ENCODE peak calls at places on chromosomes 12 and 14, in nine cellular contexts. G is nucleus accumbens, Z is left ventricle myocardium inferior, O is HCEC 1CT, X is uterus, L is HEK293T, E is foreskin fibroblast, R is GM12864, D is endothelial cell. V is an unnamed sample.
A peak's percentile ranks its signal among the peaks of the same experiment; 100 is the strongest.

GRCh38 chr12:90653051-90653450 is 301.9 kb downstream of the CCER1 start:
- DNase-seq in G (no peak), Z (no peak), O (peak; percentile 42), X (no peak), L (no peak), E (peak; percentile 65), R (no peak), D (no peak), V (no peak)

GRCh38 chr12:115468087-115468510 is 784.1 kb upstream of the TBX3 start:
- DNase-seq in G (no peak), Z (no peak), O (no peak), X (no peak), L (no peak), E (no peak), R (no peak), D (no peak), V (no peak)

GRCh38 chr14:59020382-59020781 is 168.1 kb upstream of the DAAM1 start:
- DNase-seq in G (no peak), Z (no peak), O (peak; percentile 34), X (no peak), L (peak; percentile 33), E (peak; percentile 18), R (no peak), D (peak; percentile 23), V (no peak)

GRCh38 chr14:52111583-52111982 is 42.7 kb upstream of the NID2 start:
- DNase-seq in G (no peak), Z (no peak), O (peak; percentile 90), X (no peak), L (no peak), E (no peak), R (no peak), D (no peak), V (no peak)

GRCh38 chr12:108478611-108479010 is 36.5 kb upstream of the FICD start:
- DNase-seq in G (no peak), Z (no peak), O (no peak), X (no peak), L (peak; percentile 25), E (no peak), R (no peak), D (no peak), V (no peak)

GRCh38 chr14:90970167-90970600 is 90.3 kb downstream of the RPS6KA5 start:
- DNase-seq in G (no peak), Z (no peak), O (peak; percentile 4), X (no peak), L (no peak), E (no peak), R (no peak), D (no peak), V (no peak)

GRCh38 chr12:53972152-53972702 is 699 bp upstream of the HOXC11 start:
- DNase-seq in G (no peak), Z (no peak), O (no peak), X (no peak), L (no peak), E (peak; percentile 74), R (no peak), D (no peak), V (no peak)

GRCh38 chr12:54136844-54137580 is 51.8 kb downstream of the SMUG1 start:
- DNase-seq in G (no peak), Z (no peak), O (no peak), X (no peak), L (no peak), E (peak; percentile 46), R (no peak), D (no peak), V (no peak)

GRCh38 chr12:83537428-83538053 is 850.8 kb downstream of the TMTC2 start:
- DNase-seq in G (no peak), Z (no peak), O (no peak), X (no peak), L (no peak), E (no peak), R (no peak), D (no peak), V (no peak)

GRCh38 chr12:107079172-107080011 is 14.0 kb downstream of the CRY1 start:
- DNase-seq in G (no peak), Z (no peak), O (peak; percentile 44), X (no peak), L (peak; percentile 21), E (peak; percentile 14), R (no peak), D (no peak), V (no peak)